ENCODE peak calls at places on chromosome 1, in nine cellular contexts. L, P, W, B, C, V, Z, N and A are unnamed samples.

GRCh38 chr1:93804412-93804811 is 74.6 kb downstream of the DNTTIP2 start:
- DNase-seq in L (peak), P (no peak), W (peak), B (no peak), C (no peak), V (no peak), Z (no peak), N (peak), A (no peak)

GRCh38 chr1:229885568-229886495 is 181.2 kb upstream of the GALNT2 start:
- DNase-seq in L (no peak), P (no peak), W (no peak), B (no peak), C (no peak), V (no peak), Z (no peak), N (no peak), A (no peak)

GRCh38 chr1:209790286-209791193 is 6.2 kb upstream of the C1orf74 start:
- DNase-seq in L (no peak), P (no peak), W (no peak), B (no peak), C (no peak), V (no peak), Z (no peak), N (no peak), A (no peak)

GRCh38 chr1:66412689-66413088 is 121.3 kb upstream of the SGIP1 start:
- DNase-seq in L (no peak), P (no peak), W (no peak), B (no peak), C (no peak), V (no peak), Z (no peak), N (no peak), A (no peak)

GRCh38 chr1:55986003-55986402 is 593.4 kb downstream of the PLPP3 start:
- DNase-seq in L (no peak), P (no peak), W (no peak), B (no peak), C (no peak), V (no peak), Z (no peak), N (no peak), A (no peak)

GRCh38 chr1:3863231-3863935 is 6.1 kb downstream of the DFFB start:
- DNase-seq in L (no peak), P (no peak), W (no peak), B (no peak), C (no peak), V (no peak), Z (no peak), N (no peak), A (no peak)

GRCh38 chr1:78839704-78840277 is 166.7 kb downstream of the ADGRL4 start:
- DNase-seq in L (peak), P (peak), W (peak), B (no peak), C (no peak), V (peak), Z (no peak), N (peak), A (no peak)

GRCh38 chr1:64337476-64337875 is 132.5 kb upstream of the CACHD1 start:
- DNase-seq in L (no peak), P (no peak), W (no peak), B (no peak), C (no peak), V (no peak), Z (no peak), N (no peak), A (no peak)

GRCh38 chr1:204564835-204565234 is 48.6 kb downstream of the MDM4 start:
- DNase-seq in L (no peak), P (no peak), W (no peak), B (no peak), C (peak), V (no peak), Z (no peak), N (no peak), A (no peak)

GRCh38 chr1:202571719-202572339 is 138.4 kb downstream of the SYT2 start:
- DNase-seq in L (peak), P (no peak), W (no peak), B (no peak), C (no peak), V (peak), Z (no peak), N (peak), A (no peak)

GRCh38 chr1:38872401-38873026 is 634 bp downstream of the MYCBP start:
- DNase-seq in L (peak), P (no peak), W (peak), B (no peak), C (peak), V (peak), Z (no peak), N (peak), A (no peak)

GRCh38 chr1:98988906-98989603 is 15.6 kb downstream of the PLPPR5 start:
- DNase-seq in L (peak), P (no peak), W (no peak), B (no peak), C (no peak), V (no peak), Z (no peak), N (no peak), A (no peak)

GRCh38 chr1:244590670-244591069 is 62.3 kb upstream of the DESI2 start:
- DNase-seq in L (no peak), P (no peak), W (no peak), B (no peak), C (no peak), V (no peak), Z (no peak), N (no peak), A (no peak)

GRCh38 chr1:208221291-208221622 is 22.9 kb downstream of the PLXNA2 start:
- DNase-seq in L (no peak), P (no peak), W (no peak), B (no peak), C (no peak), V (no peak), Z (no peak), N (no peak), A (no peak)

GRCh38 chr1:204623894-204624361 is 61.6 kb downstream of the LRRN2 start:
- DNase-seq in L (no peak), P (no peak), W (no peak), B (no peak), C (no peak), V (peak), Z (no peak), N (no peak), A (no peak)

GRCh38 chr1:55868026-55868425 is 652.9 kb upstream of the USP24 start:
- DNase-seq in L (peak), P (no peak), W (no peak), B (no peak), C (no peak), V (peak), Z (no peak), N (peak), A (no peak)

GRCh38 chr1:71053146-71053545 is 5.5 kb upstream of the PTGER3 start:
- DNase-seq in L (no peak), P (no peak), W (peak), B (no peak), C (no peak), V (no peak), Z (no peak), N (no peak), A (no peak)

GRCh38 chr1:200724064-200724463 is 14.6 kb upstream of the CAMSAP2 start:
- DNase-seq in L (no peak), P (no peak), W (peak), B (no peak), C (no peak), V (no peak), Z (no peak), N (peak), A (no peak)

GRCh38 chr1:29688477-29689365 is 452.4 kb downstream of the PTPRU start:
- DNase-seq in L (peak), P (no peak), W (peak), B (no peak), C (no peak), V (no peak), Z (no peak), N (peak), A (no peak)

GRCh38 chr1:99003911-99004269 is 771 bp downstream of the PLPPR5 start:
- DNase-seq in L (no peak), P (no peak), W (no peak), B (peak), C (no peak), V (peak), Z (no peak), N (no peak), A (no peak)

GRCh38 chr1:33459766-33460543 is 12.5 kb upstream of the ZSCAN20 start:
- DNase-seq in L (no peak), P (no peak), W (peak), B (no peak), C (no peak), V (no peak), Z (no peak), N (peak), A (peak)

GRCh38 chr1:62237361-62237760 is 42.7 kb downstream of the L1TD1 start:
- DNase-seq in L (no peak), P (no peak), W (peak), B (no peak), C (no peak), V (no peak), Z (no peak), N (peak), A (no peak)

GRCh38 chr1:50412813-50413476 is 10.3 kb downstream of the DMRTA2 start:
- DNase-seq in L (no peak), P (no peak), W (no peak), B (no peak), C (no peak), V (no peak), Z (no peak), N (no peak), A (no peak)

GRCh38 chr1:46735708-46736324 is 16.9 kb upstream of the EFCAB14 start:
- DNase-seq in L (peak), P (no peak), W (peak), B (no peak), C (no peak), V (peak), Z (no peak), N (peak), A (no peak)

GRCh38 chr1:19035356-19036048 is 79.0 kb upstream of the IFFO2 start:
- DNase-seq in L (no peak), P (no peak), W (no peak), B (no peak), C (no peak), V (no peak), Z (no peak), N (no peak), A (no peak)

GRCh38 chr1:207097871-207098324 is 6.1 kb upstream of the C4BPA start:
- DNase-seq in L (no peak), P (no peak), W (peak), B (no peak), C (no peak), V (no peak), Z (no peak), N (peak), A (no peak)

GRCh38 chr1:53176452-53177344 is 19.9 kb upstream of the CPT2 start:
- DNase-seq in L (no peak), P (no peak), W (no peak), B (peak), C (no peak), V (no peak), Z (peak), N (peak), A (no peak)

GRCh38 chr1:53704804-53705445 is 34.0 kb downstream of the GLIS1 start:
- DNase-seq in L (no peak), P (no peak), W (no peak), B (no peak), C (no peak), V (no peak), Z (no peak), N (no peak), A (no peak)

GRCh38 chr1:161045749-161046573 is at the start of gene USF1:
- DNase-seq in L (peak), P (peak), W (peak), B (peak), C (peak), V (peak), Z (peak), N (peak), A (peak)

GRCh38 chr1:1250828-1251284 is 4.3 kb upstream of the C1QTNF12 start:
- DNase-seq in L (no peak), P (no peak), W (peak), B (peak), C (peak), V (no peak), Z (no peak), N (peak), A (no peak)

GRCh38 chr1:149927056-149927534 is 508 bp downstream of the SF3B4 start:
- DNase-seq in L (no peak), P (no peak), W (peak), B (no peak), C (no peak), V (no peak), Z (no peak), N (peak), A (no peak)

GRCh38 chr1:116915182-116915611 is 5.5 kb downstream of the PTGFRN start:
- DNase-seq in L (no peak), P (no peak), W (peak), B (no peak), C (no peak), V (no peak), Z (peak), N (no peak), A (no peak)

GRCh38 chr1:13642306-13643004 is 57.5 kb upstream of the PRDM2 start:
- DNase-seq in L (no peak), P (no peak), W (no peak), B (no peak), C (peak), V (no peak), Z (no peak), N (no peak), A (no peak)

GRCh38 chr1:16922466-16922865 is 735 bp downstream of the CROCC start:
- DNase-seq in L (no peak), P (no peak), W (no peak), B (peak), C (no peak), V (no peak), Z (no peak), N (no peak), A (no peak)

GRCh38 chr1:25220666-25221065 is 11.6 kb downstream of the SYF2 start:
- DNase-seq in L (no peak), P (no peak), W (no peak), B (no peak), C (no peak), V (no peak), Z (no peak), N (no peak), A (no peak)

GRCh38 chr1:201422436-201423030 is 1.0 kb upstream of the TNNI1 start:
- DNase-seq in L (no peak), P (no peak), W (no peak), B (no peak), C (no peak), V (no peak), Z (no peak), N (no peak), A (no peak)

GRCh38 chr1:183070234-183070922 is 47.2 kb downstream of the LAMC1 start:
- DNase-seq in L (no peak), P (no peak), W (no peak), B (no peak), C (no peak), V (no peak), Z (no peak), N (no peak), A (no peak)

GRCh38 chr1:183291802-183292515 is 105.9 kb downstream of the LAMC2 start:
- DNase-seq in L (peak), P (no peak), W (peak), B (no peak), C (no peak), V (no peak), Z (no peak), N (no peak), A (no peak)

GRCh38 chr1:231584117-231584516 is 42.5 kb upstream of the DISC1 start:
- DNase-seq in L (peak), P (no peak), W (peak), B (no peak), C (no peak), V (no peak), Z (no peak), N (peak), A (peak)

GRCh38 chr1:61079898-61080336 is 2.4 kb upstream of the NFIA start:
- DNase-seq in L (peak), P (peak), W (peak), B (peak), C (no peak), V (peak), Z (peak), N (peak), A (no peak)

GRCh38 chr1:61076728-61077675 is 5.4 kb upstream of the NFIA start:
- DNase-seq in L (peak), P (peak), W (peak), B (peak), C (peak), V (peak), Z (peak), N (peak), A (no peak)

GRCh38 chr1:61079276-61079897 is 3.0 kb upstream of the NFIA start:
- DNase-seq in L (no peak), P (no peak), W (no peak), B (no peak), C (no peak), V (no peak), Z (peak), N (no peak), A (no peak)

GRCh38 chr1:61077676-61078521 is 4.5 kb upstream of the NFIA start:
- DNase-seq in L (peak), P (peak), W (peak), B (peak), C (peak), V (peak), Z (peak), N (peak), A (peak)

GRCh38 chr1:61078611-61079010 is 3.8 kb upstream of the NFIA start:
- DNase-seq in L (peak), P (no peak), W (no peak), B (no peak), C (no peak), V (no peak), Z (no peak), N (no peak), A (no peak)
- H3K4me3 ChIP-seq in L (peak), P (no peak), W (peak), B (peak), C (no peak), V (no peak), Z (no peak), N (no peak), A (no peak)

GRCh38 chr1:155241851-155242264 is 13.4 kb downstream of the ENTREP3 start:
- DNase-seq in L (no peak), P (no peak), W (no peak), B (no peak), C (no peak), V (no peak), Z (no peak), N (no peak), A (no peak)

GRCh38 chr1:155245163-155245524 is 10.1 kb downstream of the ENTREP3 start:
- DNase-seq in L (no peak), P (no peak), W (no peak), B (no peak), C (no peak), V (no peak), Z (no peak), N (no peak), A (no peak)

GRCh38 chr1:155247667-155248563 is 7.4 kb downstream of the ENTREP3 start:
- DNase-seq in L (no peak), P (no peak), W (no peak), B (no peak), C (no peak), V (no peak), Z (no peak), N (no peak), A (no peak)

GRCh38 chr1:155242805-155243358 is 12.4 kb downstream of the ENTREP3 start:
- DNase-seq in L (no peak), P (no peak), W (no peak), B (no peak), C (no peak), V (no peak), Z (no peak), N (no peak), A (no peak)

GRCh38 chr1:155244368-155245162 is 10.7 kb downstream of the ENTREP3 start:
- DNase-seq in L (peak), P (peak), W (peak), B (peak), C (peak), V (peak), Z (peak), N (peak), A (peak)
- TF ChIP-seq CTCF in L (peak), P (peak), W (no peak), B (no peak), C (peak), V (peak), Z (no peak), N (no peak), A (peak)

GRCh38 chr1:153944822-153945117 is 1.7 kb downstream of the DENND4B start:
- DNase-seq in L (no peak), P (no peak), W (no peak), B (no peak), C (no peak), V (no peak), Z (no peak), N (no peak), A (no peak)

GRCh38 chr1:153945795-153946621 is 510 bp downstream of the DENND4B start:
- DNase-seq in L (peak), P (peak), W (peak), B (peak), C (peak), V (peak), Z (peak), N (peak), A (no peak)

GRCh38 chr1:153942766-153943549 is 3.6 kb downstream of the DENND4B start:
- DNase-seq in L (no peak), P (no peak), W (no peak), B (no peak), C (no peak), V (no peak), Z (peak), N (no peak), A (no peak)

GRCh38 chr1:153945131-153945794 is 1.3 kb downstream of the DENND4B start:
- DNase-seq in L (peak), P (peak), W (peak), B (peak), C (peak), V (peak), Z (peak), N (peak), A (no peak)

DNA sequence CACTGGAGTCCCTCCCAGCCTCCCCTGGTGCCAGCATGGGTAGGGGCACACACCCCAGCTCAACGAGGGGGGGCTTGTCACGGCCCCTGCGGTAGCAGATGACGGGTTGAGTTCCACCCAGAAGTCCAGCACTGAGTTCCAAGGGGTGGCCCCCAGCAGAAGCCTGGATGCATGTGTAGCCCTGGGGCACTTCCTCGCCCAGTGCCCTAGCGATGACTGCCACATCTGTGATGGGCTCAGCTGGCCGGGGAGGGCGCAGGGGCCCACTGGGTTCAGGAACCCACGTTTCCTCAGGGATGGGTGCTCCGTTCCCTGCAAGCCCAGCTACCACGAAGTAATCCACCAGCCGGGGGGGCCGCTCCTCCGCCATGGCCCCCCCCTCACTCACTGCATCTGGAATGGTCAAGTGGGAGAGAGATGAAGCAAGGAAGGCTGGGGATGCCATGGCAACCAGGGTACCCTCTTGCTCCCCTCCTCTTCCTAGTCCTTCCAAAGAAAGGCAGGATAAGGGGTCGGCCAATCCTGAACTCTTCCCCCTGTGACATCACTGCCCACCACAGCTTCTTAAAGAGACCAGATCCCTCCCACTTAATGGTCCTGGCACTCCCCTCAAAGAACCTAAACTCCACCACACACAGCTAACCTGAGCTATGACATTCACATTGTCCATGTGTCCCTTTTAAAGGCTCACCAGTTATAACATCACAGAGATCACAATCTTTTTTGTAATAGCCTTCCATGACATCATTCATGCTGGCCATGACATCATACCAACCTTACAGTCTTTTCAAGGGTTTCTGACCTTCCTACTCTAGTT is 2.3 kb downstream of the DENND4B start:
- DNase-seq in L (no peak), P (no peak), W (no peak), B (no peak), C (no peak), V (no peak), Z (peak), N (no peak), A (no peak)
- H3K4me3 ChIP-seq in L (no peak), P (no peak), W (no peak), B (no peak), C (no peak), V (no peak), Z (no peak), N (no peak), A (no peak)

GRCh38 chr1:245692318-245692717 is 537.5 kb downstream of the KIF26B start:
- DNase-seq in L (no peak), P (no peak), W (no peak), B (no peak), C (no peak), V (no peak), Z (no peak), N (no peak), A (no peak)
- TF ChIP-seq CTCF in L (no peak), P (no peak), W (no peak), B (no peak), C (no peak), V (no peak), Z (no peak), N (no peak), A (no peak)

GRCh38 chr1:222455188-222455879 is 92.6 kb downstream of the HHIPL2 start:
- DNase-seq in L (peak), P (peak), W (peak), B (peak), C (peak), V (peak), Z (peak), N (peak), A (peak)

GRCh38 chr1:222454196-222454595 is 93.7 kb downstream of the HHIPL2 start:
- DNase-seq in L (peak), P (no peak), W (no peak), B (no peak), C (no peak), V (no peak), Z (no peak), N (no peak), A (peak)

GRCh38 chr1:222457084-222457483 is 90.8 kb downstream of the HHIPL2 start:
- DNase-seq in L (no peak), P (no peak), W (no peak), B (no peak), C (no peak), V (no peak), Z (no peak), N (no peak), A (no peak)

GRCh38 chr1:222457513-222457912 is 90.4 kb downstream of the HHIPL2 start:
- DNase-seq in L (no peak), P (no peak), W (no peak), B (no peak), C (no peak), V (no peak), Z (no peak), N (no peak), A (no peak)

GRCh38 chr1:222454782-222455181 is 93.1 kb downstream of the HHIPL2 start:
- DNase-seq in L (no peak), P (no peak), W (no peak), B (no peak), C (no peak), V (no peak), Z (no peak), N (peak), A (no peak)
- H3K4me3 ChIP-seq in L (no peak), P (peak), W (peak), B (no peak), C (no peak), V (no peak), Z (no peak), N (no peak), A (no peak)